ENCODE peak calls at places on chromosomes 13 and 19, in four cellular contexts. One of them, this sample, is unnamed.

GRCh38 chr13:83248751-83249150 is 633.5 kb downstream of the SLITRK1 start:
- DNase-seq in Ammon's horn: no peak
- DNase-seq in AG10803: no peak
- DNase-seq in non-pigmented ciliary epithelial cell: no peak
- DNase-seq in this sample: no peak

GRCh38 chr19:49593233-49594113 is 2.5 kb downstream of the PRR12 start:
- DNase-seq in AG10803: peak
- DNase-seq in Ammon's horn: peak
- DNase-seq in non-pigmented ciliary epithelial cell: peak
- DNase-seq in this sample: no peak

GRCh38 chr19:16326401-16327130 is 1.9 kb downstream of the KLF2 start:
- DNase-seq in non-pigmented ciliary epithelial cell: no peak
- DNase-seq in AG10803: peak
- DNase-seq in Ammon's horn: no peak
- DNase-seq in this sample: no peak

GRCh38 chr13:33110713-33111413 is 94.6 kb downstream of the KL start:
- DNase-seq in non-pigmented ciliary epithelial cell: no peak
- DNase-seq in AG10803: peak
- DNase-seq in Ammon's horn: no peak
- DNase-seq in this sample: no peak

GRCh38 chr13:35832551-35832950 is 298.6 kb downstream of the DCLK1 start:
- DNase-seq in AG10803: peak
- DNase-seq in Ammon's horn: no peak
- DNase-seq in non-pigmented ciliary epithelial cell: no peak
- DNase-seq in this sample: no peak

GRCh38 chr13:27791146-27791900 is 960 bp upstream of the GSX1 start:
- DNase-seq in Ammon's horn: no peak
- DNase-seq in non-pigmented ciliary epithelial cell: no peak
- DNase-seq in AG10803: no peak
- DNase-seq in this sample: no peak

GRCh38 chr13:114147803-114148520 is 15.5 kb upstream of the RASA3 start:
- DNase-seq in Ammon's horn: no peak
- DNase-seq in non-pigmented ciliary epithelial cell: no peak
- DNase-seq in AG10803: no peak
- DNase-seq in this sample: no peak

GRCh38 chr19:51473009-51473707 is 5.2 kb upstream of the CEACAM18 start:
- DNase-seq in AG10803: peak
- DNase-seq in non-pigmented ciliary epithelial cell: peak
- DNase-seq in Ammon's horn: peak
- DNase-seq in this sample: no peak

GRCh38 chr19:4456566-4456842 is 1.1 kb downstream of the UBXN6 start:
- DNase-seq in non-pigmented ciliary epithelial cell: no peak
- DNase-seq in Ammon's horn: peak
- DNase-seq in AG10803: peak
- DNase-seq in this sample: no peak

GRCh38 chr13:110352735-110353134 is 45.7 kb downstream of the COL4A2 start:
- DNase-seq in Ammon's horn: no peak
- DNase-seq in non-pigmented ciliary epithelial cell: no peak
- DNase-seq in AG10803: no peak
- DNase-seq in this sample: no peak

GRCh38 chr19:10419646-10420443 is 493 bp upstream of the PDE4A start:
- DNase-seq in Ammon's horn: peak
- DNase-seq in non-pigmented ciliary epithelial cell: no peak
- DNase-seq in AG10803: no peak
- DNase-seq in this sample: no peak

GRCh38 chr19:45117666-45118065 is 24.7 kb downstream of the PPP1R37 start:
- DNase-seq in non-pigmented ciliary epithelial cell: no peak
- DNase-seq in Ammon's horn: no peak
- DNase-seq in AG10803: no peak
- DNase-seq in this sample: no peak

GRCh38 chr13:66560189-66560588 is 669.9 kb downstream of the PCDH9 start:
- DNase-seq in non-pigmented ciliary epithelial cell: no peak
- DNase-seq in AG10803: no peak
- DNase-seq in Ammon's horn: no peak
- DNase-seq in this sample: no peak

GRCh38 chr19:58334691-58335249 is 8.0 kb downstream of the ZSCAN22 start:
- DNase-seq in non-pigmented ciliary epithelial cell: no peak
- DNase-seq in Ammon's horn: no peak
- DNase-seq in AG10803: no peak
- DNase-seq in this sample: no peak

This sample was measured in cortex of kidney.